ENCODE peak calls at places on chromosomes 12 and 14, in five cellular contexts. M, V, D, Y and W are unnamed samples.

GRCh38 chr14:103504991-103505565 is 17.6 kb downstream of the CKB start:
- DNase-seq in D (no peak), V (no peak), Y (no peak), M (no peak), W (no peak)

GRCh38 chr12:80178846-80179245 is 79.5 kb downstream of the OTOGL start:
- DNase-seq in Y (no peak), V (peak), M (no peak), D (no peak), W (no peak)

GRCh38 chr12:93195511-93195910 is 182.2 kb upstream of the NUDT4 start:
- DNase-seq in M (no peak), V (no peak), Y (no peak), D (no peak), W (no peak)

GRCh38 chr14:95770777-95771176 is 56.9 kb upstream of the TCL1A start:
- DNase-seq in Y (no peak), M (no peak), D (no peak), V (no peak), W (no peak)

GRCh38 chr14:74425525-74426201 is 347 bp downstream of the SYNDIG1L start:
- DNase-seq in M (no peak), Y (peak), D (peak), V (peak), W (no peak)

GRCh38 chr14:72432748-72433147 is 461.2 kb downstream of the DPF3 start:
- DNase-seq in V (no peak), M (no peak), Y (no peak), D (no peak), W (no peak)

GRCh38 chr14:23895480-23895879 is 58.1 kb upstream of the DHRS4 start:
- DNase-seq in V (no peak), Y (no peak), M (no peak), D (peak), W (no peak)

GRCh38 chr14:71165650-71166049 is 258.4 kb downstream of the PCNX1 start:
- DNase-seq in M (no peak), D (no peak), V (no peak), Y (no peak), W (no peak)

GRCh38 chr14:67583711-67584644 is 16.1 kb downstream of the PIGH start:
- DNase-seq in Y (peak), V (no peak), M (no peak), D (peak), W (peak)

GRCh38 chr14:67571275-67571990 is 28.6 kb downstream of the PIGH start:
- DNase-seq in V (peak), M (peak), D (peak), Y (peak), W (peak)

GRCh38 chr12:113793250-113793649 is 172.9 kb downstream of the RBM19 start:
- DNase-seq in V (no peak), Y (no peak), M (no peak), D (no peak), W (no peak)

GRCh38 chr14:90396342-90397339 is at the start of gene CALM1:
- DNase-seq in M (peak), V (peak), Y (peak), D (peak), W (peak)

GRCh38 chr12:33562401-33562800 is 122.8 kb upstream of the SYT10 start:
- DNase-seq in Y (no peak), V (no peak), M (no peak), D (no peak), W (no peak)

GRCh38 chr12:79737875-79738718 is 47.3 kb upstream of the PAWR start:
- DNase-seq in M (peak), D (peak), V (no peak), Y (peak), W (peak)

GRCh38 chr12:93766802-93767523 is 89.8 kb downstream of the CRADD start:
- DNase-seq in V (no peak), D (peak), Y (peak), M (peak), W (peak)

GRCh38 chr12:85626031-85626781 is 210.0 kb downstream of the RASSF9 start:
- DNase-seq in M (no peak), Y (peak), V (no peak), D (peak), W (no peak)

GRCh38 chr12:52867636-52868035 is 18.8 kb upstream of the KRT78 start:
- DNase-seq in Y (no peak), V (no peak), M (no peak), D (peak), W (peak)

GRCh38 chr12:107494331-107494730 is 191.3 kb upstream of the PWP1 start:
- DNase-seq in D (no peak), Y (no peak), V (no peak), M (no peak), W (no peak)

GRCh38 chr12:128818065-128819022 is 5.4 kb downstream of the SLC15A4 start:
- DNase-seq in Y (peak), V (no peak), M (no peak), D (peak), W (peak)

GRCh38 chr12:28446031-28446430 is 255.8 kb downstream of the CCDC91 start:
- DNase-seq in Y (no peak), V (no peak), M (no peak), D (peak), W (no peak)

GRCh38 chr14:37597538-37598084 is 2.2 kb downstream of the TTC6 start:
- DNase-seq in D (no peak), M (no peak), Y (peak), V (no peak), W (no peak)

GRCh38 chr12:1529862-1530591 is 64.4 kb downstream of the FBXL14 start:
- DNase-seq in Y (no peak), D (peak), M (no peak), V (no peak), W (no peak)

GRCh38 chr14:99754141-99755067 is 38.8 kb upstream of the EML1 start:
- DNase-seq in D (no peak), M (no peak), Y (no peak), V (peak), W (peak)

GRCh38 chr12:3545121-3545796 is 54.3 kb downstream of the PRMT8 start:
- DNase-seq in M (no peak), Y (no peak), V (no peak), D (no peak), W (peak)

GRCh38 chr12:51082561-51083139 is 746 bp downstream of the CSRNP2 start:
- DNase-seq in V (no peak), M (no peak), Y (peak), D (peak), W (peak)

GRCh38 chr14:57714487-57714899 is 151.4 kb downstream of the SLC35F4 start:
- DNase-seq in V (no peak), D (no peak), M (peak), Y (no peak), W (no peak)

GRCh38 chr12:122063691-122064033 is 14.9 kb upstream of the MLXIP start:
- DNase-seq in D (no peak), M (no peak), Y (no peak), V (no peak), W (no peak)

GRCh38 chr14:64704145-64704742 is at the start of gene PLEKHG3:
- DNase-seq in D (peak), Y (peak), M (peak), V (no peak), W (peak)

GRCh38 chr14:61662001-61662400 is 33.3 kb upstream of the HIF1A start:
- DNase-seq in V (no peak), M (no peak), D (no peak), Y (peak), W (no peak)

GRCh38 chr14:64296561-64296960 is 2.4 kb upstream of the ESR2 start:
- DNase-seq in D (no peak), Y (peak), V (no peak), M (no peak), W (no peak)

GRCh38 chr12:121580959-121581680 is at the start of gene KDM2B:
- DNase-seq in V (no peak), M (peak), Y (peak), D (peak), W (no peak)

GRCh38 chr14:55926007-55926406 is 192.2 kb upstream of the PELI2 start:
- DNase-seq in Y (no peak), V (no peak), M (peak), D (no peak), W (peak)

GRCh38 chr14:105092124-105092911 is 27.1 kb upstream of the GPR132 start:
- DNase-seq in M (no peak), V (no peak), D (no peak), Y (no peak), W (peak)